ENCODE peak calls at places on chromosome 13, in seven cellular contexts. H, W, K, C, O, Q and J are unnamed samples.

GRCh38 chr13:26531751-26532150 is 25.7 kb upstream of the WASF3 start:
- DNase-seq in H (no peak), W (no peak), K (no peak), C (no peak), O (no peak), Q (no peak), J (no peak)

GRCh38 chr13:75961911-75962310 is 325.8 kb downstream of the LMO7 start:
- DNase-seq in H (no peak), W (no peak), K (no peak), C (no peak), O (no peak), Q (no peak), J (no peak)

GRCh38 chr13:76293751-76294150 is 592.5 kb downstream of the KCTD12 start:
- DNase-seq in H (no peak), W (no peak), K (no peak), C (no peak), O (no peak), Q (no peak), J (no peak)

GRCh38 chr13:83865161-83866137 is 16.8 kb downstream of the SLITRK1 start:
- DNase-seq in H (no peak), W (no peak), K (no peak), C (no peak), O (no peak), Q (no peak), J (no peak)

GRCh38 chr13:75850915-75851314 is 214.8 kb downstream of the LMO7 start:
- DNase-seq in H (no peak), W (no peak), K (no peak), C (no peak), O (no peak), Q (no peak), J (no peak)

GRCh38 chr13:22176968-22177545 is 506.2 kb downstream of the FGF9 start:
- DNase-seq in H (no peak), W (no peak), K (no peak), C (no peak), O (no peak), Q (no peak), J (no peak)

GRCh38 chr13:45602183-45602582 is 13.4 kb downstream of the ERICH6B start:
- DNase-seq in H (no peak), W (no peak), K (no peak), C (no peak), O (no peak), Q (no peak), J (no peak)

GRCh38 chr13:26074706-26075105 is 22.9 kb upstream of the SHISA2 start:
- DNase-seq in H (no peak), W (no peak), K (no peak), C (no peak), O (no peak), Q (no peak), J (no peak)

GRCh38 chr13:32125746-32126145 is 94.2 kb downstream of the FRY start:
- DNase-seq in H (no peak), W (no peak), K (no peak), C (no peak), O (no peak), Q (no peak), J (no peak)

GRCh38 chr13:26401069-26401468 is 147.1 kb downstream of the CDK8 start:
- DNase-seq in H (no peak), W (no peak), K (no peak), C (no peak), O (no peak), Q (no peak), J (no peak)

GRCh38 chr13:94712287-94712811 is at the start of gene SOX21:
- DNase-seq in H (no peak), W (no peak), K (no peak), C (no peak), O (peak; percentile 16), Q (peak; percentile 49), J (no peak)

GRCh38 chr13:76980075-76980718 is 11.7 kb upstream of the CLN5 start:
- DNase-seq in H (peak; percentile 81), W (peak; percentile 32), K (peak; percentile 79), C (no peak), O (peak; percentile 87), Q (peak; percentile 94), J (peak; percentile 84)

GRCh38 chr13:113106666-113107065 is 1.1 kb downstream of the F7 start:
- DNase-seq in H (no peak), W (no peak), K (no peak), C (no peak), O (no peak), Q (no peak), J (no peak)

GRCh38 chr13:99425485-99426341 is 75.6 kb upstream of the TM9SF2 start:
- DNase-seq in H (no peak), W (no peak), K (no peak), C (no peak), O (no peak), Q (no peak), J (peak; percentile 66)

GRCh38 chr13:85261757-85262346 is 537.4 kb downstream of the SLITRK6 start:
- DNase-seq in H (no peak), W (no peak), K (no peak), C (no peak), O (no peak), Q (no peak), J (no peak)

GRCh38 chr13:88461272-88462009 is 790.3 kb downstream of the SLITRK5 start:
- DNase-seq in H (no peak), W (no peak), K (no peak), C (no peak), O (no peak), Q (no peak), J (no peak)

GRCh38 chr13:95924389-95924994 is 128.7 kb downstream of the UGGT2 start:
- DNase-seq in H (no peak), W (peak; percentile 77), K (no peak), C (peak; percentile 75), O (no peak), Q (no peak), J (no peak)

GRCh38 chr13:72656357-72656756 is 71.1 kb downstream of the MZT1 start:
- DNase-seq in H (no peak), W (no peak), K (no peak), C (no peak), O (no peak), Q (no peak), J (no peak)

GRCh38 chr13:59492030-59492636 is 671.6 kb downstream of the DIAPH3 start:
- DNase-seq in H (no peak), W (peak; percentile 7), K (no peak), C (no peak), O (no peak), Q (no peak), J (no peak)

GRCh38 chr13:87274209-87274819 is 396.9 kb upstream of the SLITRK5 start:
- DNase-seq in H (peak; percentile 34), W (no peak), K (peak; percentile 42), C (peak; percentile 15), O (peak; percentile 33), Q (peak; percentile 53), J (no peak)

GRCh38 chr13:91126806-91127205 is 220.7 kb upstream of the MIR17HG start:
- DNase-seq in H (no peak), W (no peak), K (no peak), C (no peak), O (no peak), Q (no peak), J (no peak)

GRCh38 chr13:94371855-94372254 is 107.6 kb downstream of the DCT start:
- DNase-seq in H (no peak), W (no peak), K (no peak), C (no peak), O (no peak), Q (no peak), J (no peak)

DNA sequence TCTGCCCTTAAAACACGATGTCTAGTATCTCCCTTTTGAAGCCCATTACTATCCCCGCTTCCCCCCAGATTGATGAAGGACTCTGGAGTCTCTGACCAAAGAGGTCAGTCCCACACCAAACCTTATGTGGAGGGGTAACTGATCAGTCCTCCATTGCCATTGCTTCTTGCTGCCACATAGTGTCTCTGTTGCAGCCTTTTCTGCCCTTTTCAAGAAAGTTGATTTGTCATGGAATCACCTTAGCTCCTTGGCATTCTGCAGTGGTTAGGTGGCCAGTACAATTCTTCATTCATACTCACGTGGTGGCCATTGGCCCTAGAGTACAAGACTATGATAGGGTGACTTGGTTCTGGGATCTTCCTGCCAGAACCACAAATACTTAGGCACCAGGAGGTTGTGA is 8.4 kb upstream of the HTR2A start:
- DNase-seq in H (no peak), W (peak; percentile 30), K (no peak), C (no peak), O (no peak), Q (no peak), J (no peak)
- TF ChIP-seq CTCF in H (no peak), W (peak; percentile 12), K (no peak), C (peak; percentile 50), O (peak; percentile 25), Q (peak; percentile 15), J (no peak)

DNA sequence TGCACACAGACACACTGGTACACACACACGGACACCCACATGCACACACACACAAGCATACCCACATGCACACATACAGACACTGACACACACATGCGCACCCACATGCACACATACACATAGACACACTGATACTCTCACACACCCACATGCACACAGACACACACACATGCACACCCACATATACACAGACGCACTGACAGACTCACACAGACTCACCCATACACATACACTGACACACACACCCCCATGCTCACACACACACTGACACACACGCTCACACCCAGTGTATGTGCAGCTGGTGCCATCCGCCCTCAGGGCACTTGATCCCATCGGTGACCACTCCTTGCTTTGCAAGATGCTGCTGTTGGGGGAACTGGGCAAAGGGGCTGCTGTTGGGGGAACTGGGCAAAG is 9.7 kb upstream of the RASA3 start:
- DNase-seq in H (no peak), W (no peak), K (no peak), C (no peak), O (no peak), Q (no peak), J (no peak)
- TF ChIP-seq CTCF in H (no peak), W (no peak), K (no peak), C (no peak), O (no peak), Q (no peak), J (no peak)

DNA sequence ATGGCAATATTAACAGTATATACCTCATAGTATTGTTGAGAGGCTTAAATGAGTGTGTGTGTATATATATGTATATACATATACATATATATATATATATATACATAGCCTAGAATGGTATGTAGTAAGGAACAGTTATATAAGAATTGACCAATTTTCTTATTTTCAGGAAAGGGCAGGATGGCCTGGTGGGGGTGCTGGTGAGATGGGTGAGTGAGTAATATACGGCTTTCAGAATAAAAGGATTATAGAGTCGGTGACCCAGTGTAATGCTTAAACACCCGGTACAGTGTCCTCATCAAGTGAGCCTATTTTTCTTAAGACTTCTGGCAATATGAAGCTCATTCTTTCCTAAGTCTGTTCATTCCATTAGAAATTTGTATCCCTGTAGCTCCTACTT is 11.7 kb upstream of the FAM216B start:
- DNase-seq in H (no peak), W (no peak), K (no peak), C (no peak), O (no peak), Q (no peak), J (no peak)
- TF ChIP-seq CTCF in H (no peak), W (no peak), K (no peak), C (no peak), O (no peak), Q (no peak), J (no peak)

DNA sequence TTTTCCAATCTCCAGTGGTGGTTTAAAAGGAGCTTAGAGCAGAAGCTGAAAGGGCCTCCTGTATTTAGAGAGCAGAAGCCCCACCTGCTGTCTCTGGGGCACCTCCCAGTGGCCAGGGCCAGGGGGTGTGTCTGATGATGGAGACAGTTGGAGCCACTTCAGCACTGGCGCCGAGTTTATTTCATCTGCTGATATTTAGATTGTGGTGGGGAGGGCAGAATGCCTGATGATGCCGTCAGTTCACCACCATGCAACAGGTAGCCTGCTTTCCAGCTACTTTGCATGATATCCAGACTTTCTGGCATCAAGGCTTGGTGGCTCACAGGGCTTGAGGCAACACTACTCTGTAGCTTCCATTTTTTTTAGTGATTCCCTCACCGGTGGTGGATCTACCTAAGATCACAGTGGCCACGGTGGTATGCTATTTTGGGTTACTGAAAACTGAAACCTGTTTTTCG is 371.9 kb downstream of the KCNRG start:
- DNase-seq in H (peak; percentile 64), W (no peak), K (peak; percentile 56), C (no peak), O (no peak), Q (no peak), J (no peak)
- TF ChIP-seq CTCF in H (no peak), W (peak; percentile 10), K (no peak), C (peak; percentile 49), O (peak; percentile 35), Q (peak; percentile 42), J (no peak)